ENCODE peak calls at places on chromosomes 1 and 21, in four cellular contexts. A, O, C and X are unnamed samples.

GRCh38 chr1:22895357-22895756 is 77.3 kb downstream of the LACTBL1 start:
- DNase-seq in A (no peak), O (no peak), C (no peak), X (no peak)

GRCh38 chr1:54800041-54800898 is 853 bp downstream of the TTC22 start:
- DNase-seq in A (no peak), O (no peak), C (no peak), X (no peak)

GRCh38 chr1:31372961-31373896 is at the start of gene FABP3:
- DNase-seq in A (no peak), O (peak), C (peak), X (peak)

GRCh38 chr1:7667625-7668218 is 103.4 kb upstream of the VAMP3 start:
- DNase-seq in A (peak), O (peak), C (peak), X (peak)

GRCh38 chr1:206779565-206780091 is 7.3 kb upstream of the IL10 start:
- DNase-seq in A (no peak), O (no peak), C (no peak), X (no peak)

GRCh38 chr1:32363713-32364112 is 1.4 kb downstream of the TSSK3 start:
- DNase-seq in A (no peak), O (no peak), C (no peak), X (no peak)

GRCh38 chr1:14300991-14301703 is 297.3 kb upstream of the KAZN start:
- DNase-seq in A (no peak), O (no peak), C (no peak), X (peak)

GRCh38 chr1:42957229-42957879 is 1.3 kb downstream of the SLC2A1 start:
- DNase-seq in A (no peak), O (no peak), C (no peak), X (peak)

GRCh38 chr1:246795094-246795671 is 71.0 kb downstream of the SCCPDH start:
- DNase-seq in A (no peak), O (no peak), C (no peak), X (no peak)

GRCh38 chr1:37761416-37762095 is 3.4 kb downstream of the EPHA10 start:
- DNase-seq in A (no peak), O (no peak), C (no peak), X (no peak)

GRCh38 chr1:223771814-223772770 is 59.8 kb downstream of the CAPN2 start:
- DNase-seq in A (peak), O (peak), C (no peak), X (peak)

GRCh38 chr1:154961207-154961496 is 430 bp downstream of the PYGO2 start:
- DNase-seq in A (no peak), O (no peak), C (no peak), X (peak)

GRCh38 chr1:111653695-111654094 is 34.1 kb downstream of the RAP1A start:
- DNase-seq in A (no peak), O (no peak), C (no peak), X (no peak)

GRCh38 chr1:239606850-239607400 is 220.6 kb downstream of the CHRM3 start:
- DNase-seq in A (no peak), O (no peak), C (no peak), X (no peak)

GRCh38 chr1:206496131-206496793 is 11.1 kb upstream of the RASSF5 start:
- DNase-seq in A (no peak), O (no peak), C (no peak), X (no peak)

GRCh38 chr21:25857308-25858099 is 122.7 kb downstream of the GABPA start:
- DNase-seq in A (no peak), O (peak), C (no peak), X (no peak)

DNA sequence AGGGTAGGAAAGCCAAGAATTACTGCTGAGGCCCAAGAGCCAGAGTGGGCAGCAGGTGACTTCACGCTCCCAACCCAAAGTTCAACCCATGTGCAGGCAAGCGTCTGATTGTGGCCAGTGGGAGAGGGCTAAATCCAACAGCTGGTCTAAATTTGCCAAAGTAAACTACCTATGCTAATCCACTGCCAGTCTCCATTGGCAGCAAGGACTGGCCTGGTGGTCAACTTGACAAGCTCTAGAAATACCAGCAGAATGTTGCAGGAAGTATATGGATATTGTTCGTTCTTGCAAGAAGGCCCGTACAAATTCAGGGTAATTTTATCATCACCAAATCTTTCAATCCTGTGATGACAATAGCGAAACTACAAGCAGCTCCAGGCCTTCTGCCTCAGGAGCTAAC is 1.5 kb downstream of the TMEM63A start:
- DNase-seq in A (no peak), O (no peak), C (no peak), X (peak)
- H3K4me3 ChIP-seq in A (no peak), O (peak), C (peak), X (peak)

GRCh38 chr1:101971309-101971708 is 25.4 kb downstream of the OLFM3 start:
- DNase-seq in A (no peak), O (no peak), C (no peak), X (no peak)
- TF ChIP-seq CTCF in A (no peak), O (no peak), C (no peak), X (no peak)

GRCh38 chr1:245207056-245207638 is 52.4 kb downstream of the KIF26B start:
- DNase-seq in A (no peak), O (no peak), C (no peak), X (no peak)
- H3K4me3 ChIP-seq in A (no peak), O (no peak), C (no peak), X (no peak)

DNA sequence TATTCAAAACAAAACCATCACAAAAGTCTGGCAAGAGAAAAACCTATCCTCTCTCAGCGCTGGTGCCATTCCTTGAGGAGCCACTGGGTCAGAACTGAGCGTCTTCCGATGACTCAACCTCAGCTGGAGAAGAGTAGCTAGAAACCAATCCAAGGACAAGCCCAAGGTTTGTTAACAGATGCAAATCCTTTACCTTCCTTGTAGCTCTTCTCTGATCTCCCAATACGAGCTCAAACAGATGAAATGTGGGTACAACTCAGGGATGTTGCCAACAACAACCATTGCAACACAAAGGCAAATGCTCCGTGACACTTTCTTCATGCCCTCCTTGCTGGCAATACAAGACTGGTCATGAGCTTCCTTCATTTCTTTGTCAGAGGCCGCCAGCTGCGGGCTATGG is 337.1 kb downstream of the SIPA1L2 start:
- DNase-seq in A (no peak), O (no peak), C (no peak), X (no peak)
- TF ChIP-seq CTCF in A (no peak), O (no peak), C (no peak), X (no peak)

DNA sequence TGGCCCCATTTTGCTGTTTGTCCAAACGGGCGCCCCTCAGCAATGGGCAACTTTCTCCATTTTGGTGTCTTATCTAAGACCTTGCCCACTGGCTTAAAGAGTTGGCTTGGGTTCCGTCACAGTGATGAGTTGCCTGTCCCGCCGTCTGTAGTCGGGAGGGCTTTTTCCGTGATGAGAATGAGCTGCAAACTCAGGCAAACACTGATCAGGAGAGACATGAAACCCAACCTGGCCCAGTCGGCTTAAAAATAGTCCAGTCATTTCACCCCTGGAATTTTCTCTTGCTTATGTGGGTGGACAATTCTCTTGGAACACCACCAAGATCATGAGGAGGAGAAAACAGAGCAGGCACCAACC is 79.3 kb downstream of the ST6GALNAC3 start:
- DNase-seq in A (no peak), O (no peak), C (no peak), X (no peak)
- H3K4me3 ChIP-seq in A (no peak), O (peak), C (no peak), X (no peak)

GRCh38 chr1:163565171-163565570 is 243.4 kb downstream of the NUF2 start:
- DNase-seq in A (no peak), O (no peak), C (no peak), X (no peak)

GRCh38 chr1:163562355-163562754 is 240.6 kb downstream of the NUF2 start:
- DNase-seq in A (no peak), O (no peak), C (no peak), X (no peak)

DNA sequence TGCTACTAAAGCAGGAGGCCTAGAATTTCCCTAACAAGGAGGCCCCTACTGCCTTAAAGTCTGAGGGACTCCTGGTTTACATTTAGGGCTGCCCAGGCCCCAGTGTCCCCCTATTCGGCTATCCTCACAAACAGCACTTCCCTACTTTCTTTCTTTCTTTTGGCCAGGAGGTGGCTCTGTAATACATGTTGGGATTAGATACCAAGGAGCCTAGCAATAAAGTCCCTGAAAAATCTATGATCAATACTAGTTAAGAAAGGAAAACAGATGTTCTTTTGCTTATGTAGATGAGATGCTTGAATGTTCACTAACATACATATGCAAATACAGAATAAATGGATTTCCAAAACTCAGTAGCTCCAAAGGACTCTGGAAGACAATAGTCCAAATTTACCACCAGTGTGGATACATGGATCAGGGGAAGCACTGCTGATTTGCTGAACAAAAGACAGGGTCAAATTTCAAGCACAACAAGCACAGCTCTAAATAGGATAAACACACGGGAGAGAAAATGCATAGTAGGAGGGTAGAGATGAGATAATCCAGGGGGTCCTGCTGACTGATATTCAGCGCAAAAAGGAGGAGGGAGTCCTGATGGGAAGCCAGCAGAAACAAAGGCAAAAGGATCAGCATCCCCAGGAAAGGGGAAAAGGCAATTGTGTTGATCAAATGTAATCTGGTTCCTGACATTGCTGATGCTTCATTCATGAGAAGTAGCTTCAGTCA is 240.0 kb downstream of the NUF2 start:
- DNase-seq in A (no peak), O (no peak), C (no peak), X (no peak)
- TF ChIP-seq CTCF in A (peak), O (no peak), C (no peak), X (peak)

GRCh38 chr1:117609471-117609911 is 3.6 kb downstream of the TENT5C start:
- DNase-seq in A (no peak), O (no peak), C (peak), X (no peak)
- H3K4me3 ChIP-seq in A (no peak), O (no peak), C (no peak), X (no peak)